ENCODE peak calls at places on chromosomes 16 and 17, in eight cellular contexts. One of them, this sample, is unnamed.

GRCh38 chr16:83713597-83713996 is 94.2 kb upstream of the HSBP1 start:
- DNase-seq in brain microvascular endothelial cell: no peak
- DNase-seq in tibial artery: no peak
- DNase-seq in BJ: no peak
- DNase-seq in CD8-positive, alpha-beta T cell: no peak
- DNase-seq in MM.1S: peak; percentile 8
- DNase-seq in upper lobe of right lung: no peak
- DNase-seq in left ventricle myocardium inferior: no peak
- DNase-seq in this sample: no peak

GRCh38 chr16:76970087-76970744 is 220.8 kb upstream of the MON1B start:
- DNase-seq in brain microvascular endothelial cell: no peak
- DNase-seq in BJ: no peak
- DNase-seq in left ventricle myocardium inferior: no peak
- DNase-seq in MM.1S: no peak
- DNase-seq in upper lobe of right lung: no peak
- DNase-seq in CD8-positive, alpha-beta T cell: no peak
- DNase-seq in tibial artery: no peak
- DNase-seq in this sample: no peak

GRCh38 chr17:7218166-7218565 is 1.5 kb downstream of the DLG4 start:
- DNase-seq in upper lobe of right lung: no peak
- DNase-seq in brain microvascular endothelial cell: no peak
- DNase-seq in BJ: no peak
- DNase-seq in left ventricle myocardium inferior: no peak
- DNase-seq in CD8-positive, alpha-beta T cell: no peak
- DNase-seq in tibial artery: no peak
- DNase-seq in MM.1S: no peak
- DNase-seq in this sample: no peak

GRCh38 chr17:57924677-57925076 is 30.5 kb downstream of the CUEDC1 start:
- DNase-seq in brain microvascular endothelial cell: no peak
- DNase-seq in BJ: no peak
- DNase-seq in MM.1S: no peak
- DNase-seq in CD8-positive, alpha-beta T cell: no peak
- DNase-seq in upper lobe of right lung: no peak
- DNase-seq in tibial artery: no peak
- DNase-seq in left ventricle myocardium inferior: no peak
- DNase-seq in this sample: no peak

GRCh38 chr17:48456584-48456983 is 26.6 kb upstream of the SKAP1 start:
- DNase-seq in BJ: no peak
- DNase-seq in tibial artery: no peak
- DNase-seq in MM.1S: peak; percentile 84
- DNase-seq in CD8-positive, alpha-beta T cell: no peak
- DNase-seq in left ventricle myocardium inferior: no peak
- DNase-seq in brain microvascular endothelial cell: no peak
- DNase-seq in upper lobe of right lung: no peak
- DNase-seq in this sample: no peak

GRCh38 chr17:79556263-79556662 is 54.6 kb downstream of the RBFOX3 start:
- DNase-seq in left ventricle myocardium inferior: no peak
- DNase-seq in upper lobe of right lung: no peak
- DNase-seq in brain microvascular endothelial cell: no peak
- DNase-seq in CD8-positive, alpha-beta T cell: no peak
- DNase-seq in BJ: no peak
- DNase-seq in MM.1S: no peak
- DNase-seq in tibial artery: no peak
- DNase-seq in this sample: no peak

GRCh38 chr17:82449136-82449882 is 1.2 kb downstream of the CYBC1 start:
- DNase-seq in brain microvascular endothelial cell: no peak
- DNase-seq in tibial artery: no peak
- DNase-seq in upper lobe of right lung: peak; percentile 67
- DNase-seq in MM.1S: peak; percentile 85
- DNase-seq in BJ: no peak
- DNase-seq in CD8-positive, alpha-beta T cell: peak; percentile 76
- DNase-seq in left ventricle myocardium inferior: no peak
- DNase-seq in this sample: no peak

GRCh38 chr16:89478576-89479221 is 11.7 kb downstream of the ANKRD11 start:
- DNase-seq in MM.1S: no peak
- DNase-seq in tibial artery: no peak
- DNase-seq in CD8-positive, alpha-beta T cell: peak; percentile 25
- DNase-seq in BJ: no peak
- DNase-seq in left ventricle myocardium inferior: no peak
- DNase-seq in upper lobe of right lung: no peak
- DNase-seq in brain microvascular endothelial cell: no peak
- DNase-seq in this sample: no peak

GRCh38 chr17:38416840-38417209 is 11.4 kb upstream of the ARHGAP23 start:
- DNase-seq in CD8-positive, alpha-beta T cell: no peak
- DNase-seq in brain microvascular endothelial cell: no peak
- DNase-seq in upper lobe of right lung: peak; percentile 76
- DNase-seq in MM.1S: no peak
- DNase-seq in tibial artery: no peak
- DNase-seq in BJ: no peak
- DNase-seq in left ventricle myocardium inferior: no peak
- DNase-seq in this sample: no peak

GRCh38 chr17:38417210-38417951 is 10.9 kb upstream of the ARHGAP23 start:
- DNase-seq in BJ: no peak
- DNase-seq in brain microvascular endothelial cell: no peak
- DNase-seq in MM.1S: no peak
- DNase-seq in left ventricle myocardium inferior: no peak
- DNase-seq in CD8-positive, alpha-beta T cell: no peak
- DNase-seq in tibial artery: no peak
- DNase-seq in upper lobe of right lung: no peak
- DNase-seq in this sample: no peak

GRCh38 chr17:38418069-38418692 is 10.1 kb upstream of the ARHGAP23 start:
- DNase-seq in brain microvascular endothelial cell: no peak
- DNase-seq in left ventricle myocardium inferior: no peak
- DNase-seq in MM.1S: no peak
- DNase-seq in upper lobe of right lung: no peak
- DNase-seq in BJ: no peak
- DNase-seq in CD8-positive, alpha-beta T cell: no peak
- DNase-seq in tibial artery: no peak
- DNase-seq in this sample: no peak

GRCh38 chr17:38418693-38419507 is 9.4 kb upstream of the ARHGAP23 start:
- DNase-seq in brain microvascular endothelial cell: no peak
- DNase-seq in MM.1S: no peak
- DNase-seq in upper lobe of right lung: no peak
- DNase-seq in left ventricle myocardium inferior: no peak
- DNase-seq in tibial artery: no peak
- DNase-seq in CD8-positive, alpha-beta T cell: no peak
- DNase-seq in BJ: no peak
- DNase-seq in this sample: no peak

DNA sequence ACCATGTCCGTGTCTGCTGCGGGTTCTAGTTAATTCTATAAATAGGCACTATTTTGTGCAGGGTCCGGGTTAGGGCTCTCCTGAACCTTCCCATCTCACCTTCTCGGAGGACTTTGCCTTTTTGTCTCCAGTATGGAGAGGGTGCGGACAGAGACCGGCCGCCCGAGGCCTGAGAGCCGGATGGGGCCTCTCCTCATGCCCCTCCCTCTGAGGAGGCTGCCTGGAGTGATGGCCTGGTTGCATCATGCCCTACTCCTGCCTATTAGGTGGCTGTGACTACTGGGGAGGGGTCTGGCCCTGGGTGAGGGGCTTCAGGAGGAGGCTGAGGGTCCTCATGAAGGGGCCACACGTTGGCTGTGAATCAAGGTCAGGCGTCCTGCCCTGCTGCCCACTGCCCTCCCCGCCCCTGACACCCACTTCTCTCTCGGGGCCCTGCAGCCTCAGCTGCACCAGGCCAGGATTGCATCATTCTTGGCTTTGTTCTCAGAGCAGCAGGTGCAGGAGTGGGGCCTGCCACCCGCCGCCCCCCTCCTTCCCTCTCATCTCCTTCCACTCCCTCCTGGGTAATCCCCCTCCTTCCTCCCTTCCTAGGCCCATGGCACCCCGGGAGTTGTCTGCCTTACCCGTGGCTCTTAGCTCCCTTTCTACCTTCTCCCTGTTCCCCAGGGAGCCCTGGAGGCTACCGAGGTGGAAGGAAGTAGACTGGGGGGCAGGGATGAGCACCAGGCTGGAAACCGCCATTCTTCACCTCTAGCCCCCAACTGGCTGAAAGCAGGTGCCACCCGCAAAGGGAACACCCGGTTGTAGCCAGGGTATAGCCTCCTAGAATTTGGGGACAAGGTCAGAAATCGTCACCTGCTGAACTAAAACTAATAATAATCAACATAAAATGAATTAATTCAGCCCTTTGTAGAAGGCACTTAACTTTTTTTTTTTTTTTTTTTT is 12.7 kb upstream of the ARHGAP23 start:
- DNase-seq in left ventricle myocardium inferior: no peak
- DNase-seq in MM.1S: peak; percentile 33
- DNase-seq in BJ: no peak
- DNase-seq in upper lobe of right lung: peak; percentile 86
- DNase-seq in CD8-positive, alpha-beta T cell: no peak
- DNase-seq in brain microvascular endothelial cell: peak; percentile 31
- DNase-seq in tibial artery: no peak
- DNase-seq in this sample: no peak
- H3K4me3 ChIP-seq in left ventricle myocardium inferior: peak overlapping the region; percentile 14
- H3K4me3 ChIP-seq in MM.1S: peak overlapping the region; percentile 75
- H3K4me3 ChIP-seq in BJ: peak overlapping the region; percentile 32
- H3K4me3 ChIP-seq in upper lobe of right lung: peak overlapping the region; percentile 29
- H3K4me3 ChIP-seq in CD8-positive, alpha-beta T cell: no peak overlapping the region
- H3K4me3 ChIP-seq in brain microvascular endothelial cell: peak overlapping the region; percentile 39
- H3K4me3 ChIP-seq in tibial artery: no peak overlapping the region
- H3K4me3 ChIP-seq in this sample: peak overlapping the region; percentile 53

GRCh38 chr17:74924250-74924948 is at the start of gene OTOP2:
- DNase-seq in brain microvascular endothelial cell: no peak
- DNase-seq in left ventricle myocardium inferior: peak; percentile 35
- DNase-seq in tibial artery: peak; percentile 74
- DNase-seq in upper lobe of right lung: peak; percentile 71
- DNase-seq in BJ: no peak
- DNase-seq in MM.1S: no peak
- DNase-seq in CD8-positive, alpha-beta T cell: no peak
- DNase-seq in this sample: no peak
- H3K27me3 ChIP-seq in brain microvascular endothelial cell: peaks cover 62% of the 10 kb centered on the region
- H3K27me3 ChIP-seq in left ventricle myocardium inferior: peaks cover 100% of the 10 kb centered on the region
- H3K27me3 ChIP-seq in tibial artery: peaks cover 5% of the 10 kb centered on the region
- H3K27me3 ChIP-seq in upper lobe of right lung: peaks cover 81% of the 10 kb centered on the region
- H3K27me3 ChIP-seq in BJ: peaks cover 44% of the 10 kb centered on the region
- H3K27me3 ChIP-seq in MM.1S: peaks cover 95% of the 10 kb centered on the region
- H3K27me3 ChIP-seq in CD8-positive, alpha-beta T cell: peaks cover 27% of the 10 kb centered on the region
- H3K27me3 ChIP-seq in this sample: peaks cover 52% of the 10 kb centered on the region

GRCh38 chr17:81346090-81346907 is 49.0 kb upstream of the BAHCC1 start:
- DNase-seq in tibial artery: peak; percentile 99
- DNase-seq in upper lobe of right lung: peak; percentile 100
- DNase-seq in CD8-positive, alpha-beta T cell: peak; percentile 96
- DNase-seq in brain microvascular endothelial cell: peak; percentile 93
- DNase-seq in left ventricle myocardium inferior: peak; percentile 99
- DNase-seq in BJ: no peak
- DNase-seq in MM.1S: peak; percentile 94
- DNase-seq in this sample: peak; percentile 98

GRCh38 chr17:81346908-81347349 is 48.3 kb upstream of the BAHCC1 start:
- DNase-seq in upper lobe of right lung: no peak
- DNase-seq in left ventricle myocardium inferior: no peak
- DNase-seq in brain microvascular endothelial cell: no peak
- DNase-seq in BJ: no peak
- DNase-seq in MM.1S: no peak
- DNase-seq in tibial artery: no peak
- DNase-seq in CD8-positive, alpha-beta T cell: no peak
- DNase-seq in this sample: no peak

GRCh38 chr17:81342700-81343070 is 47.6 kb upstream of the SLC38A10 start:
- DNase-seq in left ventricle myocardium inferior: no peak
- DNase-seq in MM.1S: no peak
- DNase-seq in tibial artery: no peak
- DNase-seq in BJ: no peak
- DNase-seq in brain microvascular endothelial cell: no peak
- DNase-seq in CD8-positive, alpha-beta T cell: no peak
- DNase-seq in upper lobe of right lung: no peak
- DNase-seq in this sample: no peak

GRCh38 chr17:81347437-81347836 is 47.8 kb upstream of the BAHCC1 start:
- DNase-seq in left ventricle myocardium inferior: no peak
- DNase-seq in brain microvascular endothelial cell: no peak
- DNase-seq in BJ: no peak
- DNase-seq in MM.1S: no peak
- DNase-seq in upper lobe of right lung: no peak
- DNase-seq in tibial artery: no peak
- DNase-seq in CD8-positive, alpha-beta T cell: no peak
- DNase-seq in this sample: no peak

DNA sequence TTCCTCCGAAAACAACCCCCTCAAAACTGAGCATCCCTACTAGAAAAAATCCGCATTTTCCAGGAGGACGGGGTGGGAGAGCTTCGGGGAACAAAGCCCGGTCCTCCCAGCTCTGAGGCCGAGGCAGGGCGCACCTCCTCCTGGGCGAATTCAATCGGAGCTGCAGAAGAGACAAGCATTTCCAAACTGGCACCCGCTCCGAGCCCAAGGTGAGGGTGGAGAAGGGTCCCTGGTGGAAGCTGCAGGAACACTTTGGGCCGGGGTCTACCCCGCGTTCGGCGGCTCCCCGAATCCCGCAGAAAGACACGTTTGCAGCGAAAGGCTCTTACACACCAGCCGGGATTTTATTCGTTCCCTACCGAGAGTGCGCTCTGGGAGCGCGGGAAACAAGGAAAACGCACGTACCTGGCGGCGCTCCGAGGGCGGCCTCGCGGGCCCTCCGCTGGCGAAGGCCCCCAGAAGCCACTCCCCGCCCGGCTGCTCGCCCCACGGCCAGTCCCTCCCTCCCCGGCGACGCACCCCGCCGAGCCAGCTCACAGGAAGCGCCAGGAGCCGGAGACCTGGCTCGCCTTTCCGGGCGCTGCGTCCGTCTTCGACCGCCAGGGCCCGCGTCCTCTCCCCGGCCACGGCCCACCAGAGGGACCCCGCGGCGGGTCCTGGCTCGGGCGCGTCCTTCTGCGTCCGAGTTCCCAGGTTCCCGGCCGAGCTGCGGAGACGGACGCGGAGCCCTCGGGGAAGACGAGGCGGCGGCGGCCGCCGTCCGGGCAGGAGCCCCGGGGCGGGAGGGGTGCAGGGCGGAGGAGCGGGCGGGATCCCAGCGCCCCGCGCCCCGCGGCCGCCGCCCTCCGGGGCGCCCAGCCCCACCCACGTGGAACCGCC is 49.8 kb upstream of the BAHCC1 start:
- DNase-seq in MM.1S: peak; percentile 49
- DNase-seq in BJ: no peak
- DNase-seq in upper lobe of right lung: peak; percentile 97
- DNase-seq in tibial artery: peak; percentile 94
- DNase-seq in left ventricle myocardium inferior: peak; percentile 90
- DNase-seq in brain microvascular endothelial cell: peak; percentile 78
- DNase-seq in CD8-positive, alpha-beta T cell: peak; percentile 41
- DNase-seq in this sample: peak; percentile 79
- TF ChIP-seq CTCF in MM.1S: no peak
- TF ChIP-seq CTCF in BJ: peak; percentile 32
- TF ChIP-seq CTCF in upper lobe of right lung: peak; percentile 33
- TF ChIP-seq CTCF in tibial artery: peak; percentile 63
- TF ChIP-seq CTCF in left ventricle myocardium inferior: peak; percentile 55
- TF ChIP-seq CTCF in brain microvascular endothelial cell: peak; percentile 41
- TF ChIP-seq CTCF in CD8-positive, alpha-beta T cell: no peak
- TF ChIP-seq CTCF in this sample: no peak

DNA sequence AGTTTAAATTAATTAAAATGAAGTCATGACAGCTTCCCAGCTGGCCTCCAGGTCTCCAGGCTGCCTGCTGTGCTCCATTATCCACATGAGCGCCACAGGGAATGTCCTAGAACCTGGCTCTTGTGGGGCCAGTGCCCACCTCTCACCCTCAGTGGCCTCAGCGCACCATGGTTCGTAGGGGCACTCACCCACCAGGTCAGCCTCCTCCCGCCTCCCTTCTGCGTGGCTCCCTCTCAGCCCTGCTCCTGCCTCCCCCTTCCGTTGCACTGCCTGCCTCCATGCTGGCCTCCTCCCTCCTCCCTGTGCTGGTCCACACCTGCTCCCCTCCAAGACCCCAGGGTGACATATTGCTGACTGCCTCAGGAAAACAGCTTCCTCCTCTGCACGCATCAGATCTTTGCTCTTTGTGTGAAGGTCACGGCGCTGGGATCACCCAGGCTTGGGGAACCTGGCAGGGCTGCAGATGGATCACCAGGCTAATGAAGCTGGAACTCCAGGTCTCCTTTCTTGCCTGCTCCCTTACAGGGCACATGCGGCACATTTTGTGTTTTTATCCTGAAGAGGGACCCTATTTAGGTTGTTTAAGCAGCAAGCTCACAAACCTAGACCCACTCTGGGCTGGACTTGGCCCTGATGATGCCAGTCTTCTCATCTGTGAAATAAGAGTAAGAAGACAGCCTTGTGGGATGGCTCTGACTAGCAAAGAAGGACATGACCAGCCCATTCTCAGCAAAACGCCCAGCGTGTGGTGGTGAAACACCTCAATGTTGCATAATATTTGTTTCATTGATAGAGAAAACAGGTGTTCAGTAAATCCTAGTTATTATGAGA is 47.9 kb downstream of the IRF8 start:
- DNase-seq in CD8-positive, alpha-beta T cell: no peak
- DNase-seq in tibial artery: no peak
- DNase-seq in left ventricle myocardium inferior: no peak
- DNase-seq in MM.1S: no peak
- DNase-seq in upper lobe of right lung: no peak
- DNase-seq in brain microvascular endothelial cell: no peak
- DNase-seq in BJ: no peak
- DNase-seq in this sample: no peak
- H3K4me3 ChIP-seq in CD8-positive, alpha-beta T cell: peak overlapping the region; percentile 47
- H3K4me3 ChIP-seq in tibial artery: no peak overlapping the region
- H3K4me3 ChIP-seq in left ventricle myocardium inferior: no peak overlapping the region
- H3K4me3 ChIP-seq in MM.1S: peak overlapping the region; percentile 57
- H3K4me3 ChIP-seq in upper lobe of right lung: peak overlapping the region; percentile 28
- H3K4me3 ChIP-seq in brain microvascular endothelial cell: no peak overlapping the region
- H3K4me3 ChIP-seq in BJ: no peak overlapping the region
- H3K4me3 ChIP-seq in this sample: no peak overlapping the region

This sample was measured in dorsolateral prefrontal cortex.